ENCODE peak calls at places on chromosomes 16 and 17, in seven cellular contexts. Q, K, S, Y, M, Z and G are unnamed samples.

GRCh38 chr17:42913527-42913926 is 12.9 kb downstream of the G6PC1 start:
- DNase-seq in Q (no peak), M (no peak), Y (no peak), Z (no peak), K (no peak), S (no peak), G (no peak)

GRCh38 chr17:36755586-36755985 is 154.2 kb downstream of the MRM1 start:
- DNase-seq in Q (peak; percentile 8), M (peak; percentile 25), S (no peak), Z (no peak), Y (no peak), K (no peak), G (peak; percentile 11)

GRCh38 chr16:55913717-55914116 is 38.5 kb upstream of the CES5A start:
- DNase-seq in S (no peak), M (no peak), Y (no peak), K (no peak), Z (no peak), Q (no peak), G (no peak)

GRCh38 chr17:69012895-69013805 is 47.6 kb downstream of the ABCA9 start:
- DNase-seq in Q (peak; percentile 0), Z (no peak), Y (no peak), K (no peak), S (no peak), M (no peak), G (no peak)

GRCh38 chr17:68035131-68035522 is 408 bp upstream of the KPNA2 start:
- DNase-seq in K (no peak), M (peak; percentile 80), Y (peak; percentile 94), S (no peak), Q (peak; percentile 99), Z (no peak), G (peak; percentile 83)

GRCh38 chr16:67150833-67151396 is at the start of gene B3GNT9:
- DNase-seq in M (no peak), Q (peak; percentile 83), Y (peak; percentile 67), S (no peak), Z (peak; percentile 77), K (peak; percentile 41), G (peak; percentile 29)

GRCh38 chr17:58352843-58353719 is 1.1 kb upstream of the SUPT4H1 start:
- DNase-seq in M (no peak), Q (peak; percentile 55), K (no peak), S (peak; percentile 47), Z (no peak), Y (no peak), G (no peak)

GRCh38 chr16:48607056-48607825 is 2.7 kb downstream of the N4BP1 start:
- DNase-seq in S (no peak), Y (peak; percentile 76), K (no peak), Q (peak; percentile 75), Z (no peak), M (no peak), G (no peak)

GRCh38 chr17:77735341-77736206 is 222.9 kb upstream of the TNRC6C start:
- DNase-seq in K (peak; percentile 49), S (no peak), Q (peak; percentile 20), M (no peak), Z (peak; percentile 55), Y (peak; percentile 40), G (no peak)

GRCh38 chr17:16243811-16244567 is 27.0 kb downstream of the PIGL start:
- DNase-seq in K (no peak), S (no peak), Q (no peak), Y (no peak), Z (no peak), M (no peak), G (no peak)

GRCh38 chr16:10368984-10369551 is 16.8 kb upstream of the ATF7IP2 start:
- DNase-seq in Q (peak; percentile 36), Y (no peak), Z (no peak), M (no peak), S (no peak), K (no peak), G (no peak)

GRCh38 chr16:23286131-23286532 is 16.0 kb upstream of the SCNN1B start:
- DNase-seq in S (no peak), Y (no peak), M (no peak), Q (no peak), K (no peak), Z (no peak), G (no peak)

GRCh38 chr17:29956225-29956624 is 14.8 kb downstream of the EFCAB5 start:
- DNase-seq in Q (no peak), Z (no peak), Y (no peak), K (no peak), M (no peak), S (no peak), G (no peak)

GRCh38 chr16:86391987-86392386 is 118.3 kb upstream of the FOXF1 start:
- DNase-seq in Y (no peak), K (no peak), M (no peak), Z (no peak), Q (peak; percentile 36), S (no peak), G (no peak)

GRCh38 chr16:60905806-60906205 is 1130.4 kb downstream of the CDH8 start:
- DNase-seq in Y (no peak), M (no peak), S (no peak), K (no peak), Z (no peak), Q (peak; percentile 92), G (no peak)

GRCh38 chr16:48117217-48118105 is 38.3 kb downstream of the ABCC12 start:
- DNase-seq in S (peak; percentile 38), K (peak; percentile 28), Q (peak; percentile 70), Z (peak; percentile 16), M (peak; percentile 36), Y (no peak), G (peak; percentile 3)

GRCh38 chr17:32927724-32928526 is at the start of gene TMEM98:
- DNase-seq in M (no peak), Y (peak; percentile 43), Z (peak; percentile 48), K (no peak), S (no peak), Q (peak; percentile 73), G (no peak)

GRCh38 chr17:20127660-20128413 is 118.7 kb downstream of the SPECC1 start:
- DNase-seq in Y (no peak), Q (peak; percentile 52), M (no peak), K (no peak), S (no peak), Z (no peak), G (no peak)

GRCh38 chr16:19338335-19338734 is 52.8 kb downstream of the CLEC19A start:
- DNase-seq in K (no peak), Y (no peak), S (no peak), Z (no peak), Q (no peak), M (no peak), G (no peak)

GRCh38 chr16:79278506-79278905 is 322.0 kb downstream of the MAF start:
- DNase-seq in S (no peak), K (no peak), Z (no peak), M (peak; percentile 37), Q (no peak), Y (no peak), G (peak; percentile 65)

GRCh38 chr16:539901-540530 is 12.5 kb downstream of the CAPN15 start:
- DNase-seq in M (no peak), S (no peak), Y (no peak), Q (peak; percentile 62), K (no peak), Z (no peak), G (no peak)

GRCh38 chr16:154223-155030 is 2.0 kb downstream of the HBZ start:
- DNase-seq in Z (no peak), S (peak; percentile 38), K (no peak), Q (peak; percentile 39), M (no peak), Y (peak; percentile 29), G (no peak)

GRCh38 chr16:56950881-56951771 is 10.6 kb upstream of the CETP start:
- DNase-seq in S (peak; percentile 90), K (no peak), Z (peak; percentile 56), Y (peak; percentile 70), Q (peak; percentile 61), M (peak; percentile 34), G (peak; percentile 28)

GRCh38 chr17:27804113-27804512 is 3.8 kb upstream of the NOS2 start:
- DNase-seq in M (no peak), S (no peak), Z (no peak), Q (no peak), Y (no peak), K (no peak), G (no peak)

GRCh38 chr16:84454611-84455010 is 49.8 kb downstream of the MEAK7 start:
- DNase-seq in M (no peak), S (no peak), K (no peak), Z (no peak), Q (no peak), Y (no peak), G (no peak)

GRCh38 chr16:46649571-46649970 is 28.4 kb upstream of the SHCBP1 start:
- DNase-seq in Z (peak; percentile 19), S (no peak), K (no peak), Q (no peak), Y (no peak), M (no peak), G (no peak)